ENCODE peak calls at places on chromosomes 3 and 15, in seven cellular contexts. F is mesothelial cell of epicardium, S is mucosa of descending colon, W is dorsolateral prefrontal cortex, D is cardiac fibroblast, E is fibroblast of villous mesenchyme, K is thoracic aorta. U is an unnamed sample.

GRCh38 chr3:184758056-184758455 is 46.2 kb upstream of the MAGEF1 start:
- DNase-seq in F (no peak), E (no peak), K (no peak), S (no peak), W (no peak), D (no peak), U (no peak)

GRCh38 chr15:67762610-67763368 is 62.5 kb upstream of the SKOR1 start:
- DNase-seq in D (no peak), E (peak), F (no peak), W (no peak), K (no peak), S (no peak), U (no peak)

GRCh38 chr3:64398431-64398830 is 173.2 kb upstream of the PRICKLE2 start:
- DNase-seq in S (no peak), K (no peak), W (no peak), D (no peak), F (no peak), E (peak), U (no peak)

GRCh38 chr3:67610458-67610857 is 44.0 kb downstream of the SUCLG2 start:
- DNase-seq in S (no peak), W (no peak), F (no peak), E (peak), D (peak), K (no peak), U (no peak)

GRCh38 chr15:24752354-24752753 is 76.8 kb downstream of the NPAP1 start:
- DNase-seq in E (no peak), F (no peak), S (no peak), K (no peak), D (no peak), W (no peak), U (no peak)

GRCh38 chr15:67967871-67968423 is 86.2 kb upstream of the PIAS1 start:
- DNase-seq in D (peak), W (peak), E (peak), F (peak), S (peak), K (peak), U (peak)

GRCh38 chr15:87619161-87619960 is 637.2 kb downstream of the NTRK3 start:
- DNase-seq in E (peak), K (no peak), F (no peak), S (no peak), D (peak), W (no peak), U (no peak)

GRCh38 chr15:90286678-90287077 is 21.2 kb downstream of the NGRN start:
- DNase-seq in S (no peak), W (no peak), D (peak), K (no peak), E (peak), F (no peak), U (peak)

GRCh38 chr15:50940506-50940905 is 32.0 kb downstream of the AP4E1 start:
- DNase-seq in F (no peak), W (no peak), S (no peak), K (no peak), D (peak), E (peak), U (peak)

GRCh38 chr3:167110906-167111305 is 269.2 kb downstream of the ZBBX start:
- DNase-seq in S (no peak), K (no peak), W (peak), F (no peak), E (no peak), D (no peak), U (peak)

GRCh38 chr3:54121404-54122045 is 827 bp upstream of the CACNA2D3 start:
- DNase-seq in S (no peak), W (peak), E (no peak), D (peak), F (no peak), K (no peak), U (no peak)

GRCh38 chr3:46662771-46663551 is 30.5 kb downstream of the ALS2CL start:
- DNase-seq in K (no peak), E (peak), F (no peak), D (peak), S (no peak), W (peak), U (no peak)

GRCh38 chr3:41148446-41148845 is 50.9 kb upstream of the CTNNB1 start:
- DNase-seq in S (no peak), E (no peak), K (no peak), W (no peak), D (no peak), F (no peak), U (no peak)

GRCh38 chr3:143775401-143775970 is 72.8 kb downstream of the SLC9A9 start:
- DNase-seq in K (no peak), F (no peak), D (peak), S (peak), W (no peak), E (peak), U (no peak)

GRCh38 chr15:67504796-67505195 is 16.1 kb upstream of the C15orf61 start:
- DNase-seq in K (no peak), W (no peak), F (no peak), D (no peak), S (no peak), E (peak), U (no peak)

GRCh38 chr3:64016941-64017620 is 6.2 kb downstream of the PSMD6 start:
- DNase-seq in K (no peak), S (no peak), D (no peak), W (no peak), E (no peak), F (no peak), U (no peak)

GRCh38 chr15:76866716-76867321 is 38.3 kb downstream of the SCAPER start:
- DNase-seq in F (no peak), E (peak), D (peak), W (no peak), K (no peak), S (peak), U (peak)

GRCh38 chr3:13110678-13111116 is 37.5 kb upstream of the IQSEC1 start:
- DNase-seq in D (no peak), F (no peak), W (no peak), K (no peak), E (peak), S (peak), U (peak)

GRCh38 chr3:79822076-79822475 is 54.3 kb upstream of the ROBO1 start:
- DNase-seq in D (no peak), W (no peak), F (no peak), S (no peak), E (no peak), K (no peak), U (no peak)

GRCh38 chr15:63493451-63493850 is 10.9 kb upstream of the USP3 start:
- DNase-seq in K (no peak), D (no peak), E (no peak), F (no peak), S (no peak), W (no peak), U (no peak)

GRCh38 chr15:63494406-63494805 is 10.0 kb upstream of the USP3 start:
- DNase-seq in S (no peak), W (no peak), E (no peak), K (no peak), D (no peak), F (no peak), U (no peak)

GRCh38 chr15:63497642-63498100 is 6.7 kb upstream of the USP3 start:
- DNase-seq in S (peak), E (peak), D (no peak), F (no peak), W (no peak), K (no peak), U (no peak)

GRCh38 chr15:63495780-63496179 is 8.6 kb upstream of the USP3 start:
- DNase-seq in S (no peak), F (no peak), K (no peak), D (no peak), E (no peak), W (no peak), U (no peak)

DNA sequence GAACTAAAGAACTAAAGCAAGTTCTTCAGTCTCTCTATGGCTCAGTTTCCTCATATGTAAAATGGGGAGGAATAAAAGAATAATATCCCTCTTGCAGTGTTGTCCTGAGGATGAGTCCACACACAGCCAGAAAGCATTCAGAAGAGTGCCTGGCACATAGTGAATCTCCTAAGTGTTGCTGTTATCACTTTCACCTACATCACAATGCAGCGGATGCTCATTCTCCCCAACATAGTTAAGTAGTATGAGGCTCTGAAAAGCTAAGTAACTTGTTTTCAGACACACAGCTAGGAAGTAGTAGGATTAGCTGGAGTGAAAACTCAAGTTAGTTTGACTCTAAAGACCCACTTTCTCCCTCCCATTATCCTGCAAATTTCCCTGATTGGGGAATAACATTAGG is 9.1 kb upstream of the USP3 start:
- DNase-seq in F (no peak), K (no peak), D (no peak), W (no peak), E (no peak), S (no peak), U (no peak)
- TF ChIP-seq CTCF in F (no peak), K (no peak), D (no peak), W (no peak), E (no peak), S (no peak), U (no peak)

DNA sequence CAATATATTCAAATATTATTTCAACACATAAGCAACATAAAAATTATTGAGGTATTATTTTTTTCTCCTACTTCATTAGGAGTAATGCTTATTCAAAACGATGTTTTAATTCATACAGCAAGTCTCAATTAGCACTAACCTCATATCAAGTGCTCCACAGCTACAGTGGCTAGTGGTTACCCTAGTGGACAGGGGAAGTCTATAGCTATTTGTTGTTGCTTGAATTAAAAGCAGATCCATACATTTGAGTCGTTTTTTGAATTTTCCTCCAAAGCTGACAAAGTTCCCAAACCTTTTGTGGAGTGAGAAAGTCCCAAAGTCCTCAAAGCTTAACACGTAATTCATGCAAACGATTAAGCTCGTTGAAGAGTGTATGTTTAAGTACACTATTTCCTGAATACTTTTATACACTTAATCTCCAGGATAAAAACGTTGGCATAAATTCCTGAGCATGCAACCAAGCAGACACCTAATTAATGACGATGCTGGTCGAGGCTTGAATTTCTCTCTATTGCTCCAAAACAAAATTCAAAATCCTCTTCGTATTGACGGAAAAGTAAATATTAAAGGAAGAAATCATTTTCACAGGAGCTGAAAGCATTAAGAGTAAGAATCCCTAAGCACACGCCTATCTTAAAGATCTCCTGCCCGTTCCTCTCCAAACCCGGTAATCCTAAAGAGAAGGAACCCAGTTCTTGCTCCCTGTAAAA is 984 bp downstream of the VPS13C start:
- DNase-seq in W (no peak), F (no peak), E (no peak), K (no peak), D (peak), S (no peak), U (no peak)
- TF ChIP-seq CTCF in W (no peak), F (no peak), E (peak), K (no peak), D (peak), S (no peak), U (no peak)

DNA sequence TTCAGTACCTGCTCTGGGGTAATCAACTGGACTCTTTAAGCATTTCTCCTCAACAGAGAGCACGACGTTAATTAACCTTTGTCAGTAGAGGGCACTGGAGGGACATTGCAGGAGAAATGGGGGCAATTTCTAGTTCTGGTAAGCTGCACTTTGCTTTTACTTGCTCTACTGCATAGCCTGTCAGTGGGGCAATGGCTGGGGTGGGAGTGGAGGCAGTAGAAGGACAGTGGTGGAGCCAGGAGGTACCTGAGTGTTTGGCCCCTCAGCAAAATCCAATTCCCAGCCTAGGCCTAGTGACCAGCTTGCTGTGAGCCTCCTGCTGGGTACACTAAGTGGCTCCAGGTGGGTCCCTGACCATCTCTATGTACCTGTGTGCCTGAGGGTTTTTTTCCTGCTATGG is 18.3 kb upstream of the MED12L start:
- DNase-seq in E (peak), W (no peak), K (no peak), F (no peak), S (no peak), D (peak), U (peak)
- TF ChIP-seq CTCF in E (peak), W (no peak), K (no peak), F (no peak), S (no peak), D (peak), U (peak)

GRCh38 chr3:106860182-106860581 is 517.1 kb upstream of the CCDC54 start:
- DNase-seq in W (no peak), E (no peak), K (no peak), D (no peak), S (no peak), F (no peak), U (no peak)

GRCh38 chr3:106862067-106862466 is 515.2 kb upstream of the CCDC54 start:
- DNase-seq in K (no peak), F (no peak), D (peak), W (no peak), E (peak), S (no peak), U (no peak)
- TF ChIP-seq CTCF in K (no peak), F (no peak), D (peak), W (peak), E (peak), S (no peak), U (no peak)

DNA sequence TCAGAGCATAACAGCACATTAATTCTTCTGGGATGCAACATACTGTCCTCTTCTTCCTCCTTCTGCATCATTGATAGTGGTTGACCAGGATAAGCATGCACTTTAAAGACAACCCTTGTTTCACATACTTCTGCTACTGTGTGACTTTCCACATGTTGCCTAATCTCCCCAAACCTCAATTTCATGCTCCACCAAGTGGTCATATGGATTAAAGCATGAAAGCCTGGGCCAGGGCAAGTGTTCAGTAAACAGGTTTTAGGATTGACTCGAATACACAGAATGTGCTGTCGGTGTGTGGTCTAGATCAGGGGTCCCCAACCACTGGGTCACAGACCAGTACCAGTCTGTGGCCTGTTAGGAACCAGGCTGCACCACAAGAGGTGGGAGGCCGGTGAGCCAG is 22.5 kb upstream of the BFSP2 start:
- DNase-seq in S (no peak), E (peak), F (no peak), K (no peak), D (peak), W (no peak), U (peak)
- TF ChIP-seq CTCF in S (no peak), E (peak), F (no peak), K (peak), D (peak), W (peak), U (peak)

DNA sequence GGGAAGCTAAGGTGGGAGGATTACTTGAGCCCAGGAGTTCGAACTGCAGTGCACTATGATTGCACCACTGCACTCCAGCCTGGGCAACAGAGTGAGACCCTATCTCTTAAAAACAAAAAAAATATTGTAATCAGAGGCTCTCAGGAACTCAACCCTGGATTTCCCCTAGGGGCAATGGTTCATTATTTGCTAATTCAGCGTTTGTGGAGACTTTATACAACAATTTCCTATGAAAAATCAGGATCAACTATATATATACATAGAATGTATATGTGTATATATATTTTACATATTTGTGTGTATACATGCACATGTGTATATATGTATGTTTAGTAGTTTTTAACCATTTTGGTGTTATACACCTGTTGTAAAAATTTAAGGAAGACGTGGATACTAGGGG is 463.1 kb downstream of the FHIT start:
- DNase-seq in S (no peak), D (no peak), E (no peak), F (no peak), K (no peak), W (no peak), U (no peak)
- TF ChIP-seq CTCF in S (no peak), D (no peak), E (no peak), F (no peak), K (no peak), W (no peak), U (no peak)

GRCh38 chr3:123267821-123268220 is 66.1 kb downstream of the SEC22A start:
- DNase-seq in S (no peak), F (no peak), D (no peak), W (no peak), E (no peak), K (no peak), U (no peak)
- TF ChIP-seq CTCF in S (no peak), F (no peak), D (no peak), W (no peak), E (peak), K (no peak), U (no peak)